ENCODE peak calls at places on chromosomes 16 and 17, in four cellular contexts. R, L, B and T are unnamed samples.
A peak's percentile ranks its signal among the peaks of the same experiment; 100 is the strongest.

GRCh38 chr16:47617732-47618131 is 156.6 kb downstream of the PHKB start:
- DNase-seq in R (peak; percentile 67), L (no peak), B (no peak), T (no peak)

GRCh38 chr17:48052956-48053757 is 5.0 kb downstream of the NFE2L1 start:
- DNase-seq in R (peak; percentile 77), L (no peak), B (peak; percentile 80), T (no peak)

GRCh38 chr16:69485816-69486215 is 61.4 kb downstream of the CYB5B start:
- DNase-seq in R (no peak), L (no peak), B (no peak), T (no peak)

GRCh38 chr17:75492555-75493168 is 22.7 kb downstream of the CASKIN2 start:
- DNase-seq in R (no peak), L (no peak), B (no peak), T (no peak)

GRCh38 chr17:19369107-19369778 is 6.7 kb upstream of the B9D1 start:
- DNase-seq in R (peak; percentile 43), L (no peak), B (no peak), T (no peak)

GRCh38 chr17:31830971-31831755 is 27.9 kb downstream of the COPRS start:
- DNase-seq in R (no peak), L (no peak), B (no peak), T (no peak)

GRCh38 chr16:58345574-58346354 is 46.5 kb upstream of the GINS3 start:
- DNase-seq in R (no peak), L (no peak), B (no peak), T (no peak)

GRCh38 chr17:21679256-21680146 is 12.8 kb upstream of the KCNJ18 start:
- DNase-seq in R (no peak), L (no peak), B (no peak), T (no peak)

GRCh38 chr17:50169881-50170459 is 4.2 kb downstream of the SGCA start:
- DNase-seq in R (no peak), L (no peak), B (no peak), T (no peak)

GRCh38 chr16:50102046-50102756 is 36.4 kb downstream of the HEATR3 start:
- DNase-seq in R (no peak), L (no peak), B (no peak), T (no peak)

GRCh38 chr17:79045830-79046500 is 22.0 kb downstream of the C1QTNF1 start:
- DNase-seq in R (peak; percentile 71), L (no peak), B (peak; percentile 93), T (peak; percentile 89)

DNA sequence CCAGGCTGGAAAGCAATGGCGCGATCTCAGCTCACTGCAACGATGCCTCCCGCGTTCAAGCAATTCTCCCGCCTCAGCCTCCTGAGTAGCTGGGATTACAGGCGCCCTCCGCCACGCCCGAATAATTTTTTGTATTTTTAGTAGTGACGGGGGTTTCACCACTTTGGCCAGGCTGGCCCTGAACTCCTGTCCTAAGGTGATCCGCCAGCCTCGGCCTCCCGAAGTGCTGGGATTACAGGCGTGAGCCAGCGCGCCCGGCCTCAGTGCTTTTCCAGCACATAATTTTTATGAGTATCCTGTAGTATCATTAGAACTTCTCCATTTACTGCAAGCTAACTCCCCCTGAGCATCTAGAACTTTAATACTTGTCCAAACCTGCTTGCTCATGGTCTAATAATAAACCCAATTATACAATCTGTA is 1.8 kb downstream of the UBE2G1 start:
- DNase-seq in R (no peak), L (no peak), B (no peak), T (no peak)
- TF ChIP-seq PBX3 in R (no peak), L (no peak), B (no peak), T (no peak)

GRCh38 chr17:63116967-63117366 is 150.9 kb downstream of the TANC2 start:
- DNase-seq in R (no peak), L (no peak), B (peak; percentile 83), T (peak; percentile 17)
- TF ChIP-seq RFX5 in R (no peak), L (no peak), B (peak; percentile 89), T (no peak)

DNA sequence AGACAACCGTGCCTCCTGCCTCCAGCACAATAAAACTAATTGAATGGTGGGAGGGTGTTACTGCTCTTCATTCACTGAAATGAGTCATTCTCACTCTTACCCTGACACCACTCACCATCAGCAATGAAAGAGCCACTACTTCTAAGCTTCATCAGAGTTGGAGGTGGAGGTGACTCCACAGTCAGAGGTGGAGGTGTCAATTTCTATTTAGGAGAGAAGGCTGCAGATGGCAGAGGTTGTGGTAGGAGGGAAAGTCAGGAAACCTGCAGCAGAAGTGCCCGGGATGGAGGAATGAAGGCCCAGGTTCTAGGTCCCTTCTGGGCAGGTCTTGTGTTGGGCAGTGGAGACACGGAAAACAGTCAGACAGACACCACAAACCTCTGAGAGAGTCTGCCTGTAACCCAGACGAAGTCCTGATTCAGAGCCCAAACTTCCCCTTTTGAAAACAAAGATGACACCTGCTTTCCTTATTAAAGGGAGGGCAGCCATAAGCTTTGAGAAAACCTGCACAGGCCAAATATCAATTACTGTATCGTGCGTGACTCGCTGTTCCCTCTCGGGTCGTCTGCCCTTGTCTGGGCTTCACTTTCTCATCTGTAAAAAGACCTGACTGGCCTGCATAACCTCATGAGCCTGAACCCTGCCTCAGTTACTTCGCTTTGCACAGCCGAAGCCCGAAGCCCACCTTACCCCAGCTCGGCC is 668 bp downstream of the ATPAF2 start:
- DNase-seq in R (no peak), L (no peak), B (no peak), T (no peak)
- TF ChIP-seq PBX3 in R (no peak), L (no peak), B (no peak), T (no peak)

DNA sequence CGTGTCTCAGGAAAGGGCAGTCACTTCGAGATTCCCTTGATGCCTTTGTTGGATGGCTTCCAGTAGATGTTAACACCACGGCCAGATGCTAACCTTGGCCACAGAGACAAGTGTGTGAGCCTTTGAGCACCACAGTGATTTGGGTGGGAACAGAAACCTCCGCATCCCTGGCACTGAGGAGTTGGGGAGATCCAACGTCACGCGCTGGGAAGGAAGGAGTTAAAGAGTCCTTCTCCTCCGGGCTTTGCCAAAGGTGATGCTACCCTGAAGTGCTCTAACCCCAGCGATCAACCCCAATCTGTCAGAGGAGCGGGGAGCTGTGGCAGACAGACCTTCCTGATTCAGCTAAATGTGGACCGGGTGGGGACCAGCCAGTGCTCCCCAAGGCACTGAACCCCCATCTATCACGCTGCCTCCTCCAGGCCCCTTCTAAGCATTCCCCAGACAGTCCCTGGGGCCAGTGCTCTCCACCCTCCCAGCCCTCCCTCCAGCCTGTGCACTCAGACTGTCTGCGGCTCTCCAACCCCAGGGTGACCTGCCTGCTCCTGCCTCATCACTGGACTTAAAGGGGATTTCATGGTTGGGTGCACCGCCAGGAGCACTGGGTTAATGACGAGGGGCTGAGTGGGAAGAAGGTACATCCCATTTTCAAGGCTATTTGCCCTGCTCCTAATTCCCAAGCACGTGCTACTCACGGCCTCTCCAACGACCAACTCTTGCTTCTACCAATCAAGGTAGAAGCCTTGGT is 3.2 kb upstream of the ABR start:
- DNase-seq in R (no peak), L (no peak), B (no peak), T (no peak)
- TF ChIP-seq RFX5 in R (no peak), L (no peak), B (no peak), T (no peak)

DNA sequence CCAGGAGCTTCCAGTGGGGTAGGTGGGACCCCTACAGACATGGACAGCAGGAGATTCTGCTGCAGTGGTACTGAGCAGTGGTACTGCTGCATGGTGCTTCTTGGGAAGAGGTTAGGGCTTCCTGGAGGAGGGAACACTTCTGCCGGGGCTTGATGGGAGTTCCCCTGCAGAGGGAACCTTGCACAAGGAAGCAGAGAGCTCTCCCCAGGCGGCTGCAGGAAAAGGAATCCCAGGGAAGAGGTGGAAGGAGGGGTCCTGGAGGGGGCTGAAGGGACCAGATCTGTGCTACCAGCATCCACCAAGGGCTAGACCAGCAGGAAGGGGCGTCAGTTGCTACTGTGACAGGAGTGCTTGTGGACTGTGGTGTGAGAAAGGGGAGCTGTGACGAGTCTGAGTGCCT is 10.6 kb downstream of the RIPOR1 start:
- DNase-seq in R (no peak), L (no peak), B (no peak), T (no peak)
- TF ChIP-seq PBX3 in R (no peak), L (no peak), B (no peak), T (no peak)

DNA sequence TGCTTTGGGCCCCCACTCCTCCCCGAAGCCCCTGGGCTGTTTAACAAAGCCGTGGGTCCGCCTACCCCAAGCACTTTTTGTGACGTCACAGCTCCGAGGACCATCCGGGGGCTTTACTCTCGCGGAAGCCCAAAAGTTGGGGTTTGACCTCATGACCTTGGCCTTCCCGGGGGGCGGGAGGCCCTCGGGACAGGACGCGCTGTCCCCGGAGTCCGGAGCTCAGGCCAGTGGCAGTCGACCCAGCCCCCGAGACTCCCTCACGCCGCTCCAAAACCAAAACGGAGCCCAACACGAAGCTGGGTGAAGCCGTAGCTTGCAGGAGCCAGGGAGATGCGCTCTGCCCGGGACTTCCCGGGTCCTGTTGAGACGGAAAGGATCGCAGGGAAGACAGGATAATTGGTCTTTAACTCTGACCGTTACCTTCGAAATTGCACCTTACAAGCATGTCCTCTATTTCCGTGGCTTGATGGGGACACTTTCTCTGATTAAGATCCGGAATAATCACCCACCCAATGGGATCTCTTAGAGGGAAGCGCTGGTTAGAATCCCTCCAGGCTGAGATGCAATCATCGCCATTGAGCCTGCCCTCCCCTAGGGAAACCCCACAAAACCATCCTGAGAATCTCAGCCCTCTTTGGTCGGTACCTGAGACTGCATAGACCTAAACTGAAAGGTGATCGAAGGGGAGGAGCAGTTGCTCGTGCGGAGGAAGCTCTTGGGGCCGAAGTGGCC is 4.9 kb upstream of the SOX9 start:
- DNase-seq in R (no peak), L (no peak), B (no peak), T (no peak)
- TF ChIP-seq RFX5 in R (no peak), L (no peak), B (no peak), T (no peak)

GRCh38 chr17:59963738-59964454 is 644 bp downstream of the RNFT1 start:
- DNase-seq in R (peak; percentile 16), L (no peak), B (peak; percentile 62), T (no peak)
- TF ChIP-seq PBX3 in R (no peak), L (no peak), B (no peak), T (no peak)

GRCh38 chr17:41343031-41343430 is 7.6 kb downstream of the KRT33A start:
- DNase-seq in R (no peak), L (no peak), B (no peak), T (no peak)
- TF ChIP-seq RFX5 in R (no peak), L (no peak), B (no peak), T (no peak)

DNA sequence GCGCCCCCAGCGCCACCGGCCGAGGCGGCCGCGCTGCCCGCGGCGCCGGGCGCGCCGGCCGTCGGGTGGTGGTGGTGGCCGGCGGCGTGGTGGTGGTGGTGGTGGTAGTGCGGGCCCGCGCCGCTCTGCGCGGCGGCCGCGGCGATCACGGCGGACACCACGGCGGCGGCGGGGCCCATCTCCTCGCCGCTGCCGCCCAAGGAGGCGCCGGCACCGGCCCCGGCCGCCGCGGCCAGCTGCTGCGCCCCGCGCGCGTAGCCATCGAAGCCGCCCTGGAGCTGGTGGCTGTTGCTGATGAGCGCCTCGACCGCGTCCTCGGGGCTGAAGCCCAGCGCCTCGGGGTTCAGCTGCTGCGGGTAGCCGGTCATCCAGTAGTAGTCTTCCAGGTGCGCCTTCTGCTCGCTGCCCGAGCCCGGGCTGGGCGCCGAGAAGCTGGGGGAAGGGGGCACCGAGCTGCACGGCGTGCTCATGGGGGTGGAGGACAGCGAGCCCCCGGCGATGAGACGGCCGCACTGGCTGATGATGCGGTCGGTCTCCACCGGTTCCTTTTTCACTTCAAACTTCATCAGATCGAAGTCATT is 1.2 kb downstream of the MAF start:
- DNase-seq in R (no peak), L (no peak), B (peak; percentile 66), T (peak; percentile 16)
- TF ChIP-seq PBX3 in R (no peak), L (no peak), B (no peak), T (no peak)